ENCODE peak calls at places on chromosomes 7 and 10, in five cellular contexts. P is GM12892, B is HepG2, W is K562, R is H1. T is an unnamed sample.

GRCh38 chr10:102072867-102073527 is 7.8 kb downstream of the HPS6 start:
- DNase-seq in P (peak; percentile 68), B (peak; percentile 51), W (peak; percentile 68), R (peak; percentile 94), T (peak; percentile 60)

GRCh38 chr7:1961776-1962276 is 270.9 kb downstream of the MAD1L1 start:
- DNase-seq in P (no peak), B (no peak), W (no peak), R (no peak), T (no peak)

GRCh38 chr7:149854611-149855367 is 16.6 kb downstream of the ZNF862 start:
- DNase-seq in P (no peak), B (peak; percentile 53), W (no peak), R (peak; percentile 62), T (no peak)

GRCh38 chr7:133134810-133135209 is 52.9 kb upstream of the CHCHD3 start:
- DNase-seq in P (no peak), B (no peak), W (no peak), R (no peak), T (no peak)

GRCh38 chr10:4131407-4132215 is 346.6 kb upstream of the KLF6 start:
- DNase-seq in P (no peak), B (no peak), W (no peak), R (no peak), T (no peak)

GRCh38 chr10:31939797-31940708 is 11.4 kb upstream of the ARHGAP12 start:
- DNase-seq in P (no peak), B (no peak), W (no peak), R (no peak), T (no peak)

GRCh38 chr7:81776159-81776558 is 6.3 kb upstream of the HGF start:
- DNase-seq in P (no peak), B (no peak), W (no peak), R (no peak), T (no peak)

GRCh38 chr10:99540673-99541531 is 8.2 kb downstream of the NKX2-3 start:
- DNase-seq in P (no peak), B (no peak), W (no peak), R (peak; percentile 62), T (no peak)

GRCh38 chr10:76318171-76318570 is 886.7 kb downstream of the LRMDA start:
- DNase-seq in P (no peak), B (no peak), W (no peak), R (no peak), T (no peak)

GRCh38 chr7:21939136-21939857 is 6.4 kb downstream of the CDCA7L start:
- DNase-seq in P (no peak), B (no peak), W (no peak), R (no peak), T (no peak)

GRCh38 chr7:148911626-148912025 is 27.5 kb upstream of the EZH2 start:
- DNase-seq in P (no peak), B (no peak), W (no peak), R (no peak), T (no peak)

GRCh38 chr7:3259711-3260424 is 41.2 kb upstream of the SDK1 start:
- DNase-seq in P (no peak), B (no peak), W (no peak), R (no peak), T (no peak)

GRCh38 chr7:13850185-13850752 is 139.2 kb downstream of the ETV1 start:
- DNase-seq in P (no peak), B (no peak), W (peak; percentile 21), R (no peak), T (peak; percentile 6)

GRCh38 chr7:1031716-1032455 is 12.5 kb upstream of the GPR146 start:
- DNase-seq in P (no peak), B (no peak), W (no peak), R (no peak), T (no peak)

GRCh38 chr7:32074787-32075570 is 4.8 kb upstream of the PDE1C start:
- DNase-seq in P (no peak), B (no peak), W (no peak), R (no peak), T (no peak)

GRCh38 chr10:72625276-72625607 is 637 bp downstream of the MICU1 start:
- DNase-seq in P (no peak), B (no peak), W (no peak), R (no peak), T (no peak)

GRCh38 chr7:80204919-80205318 is 70.3 kb downstream of the GNAI1 start:
- DNase-seq in P (no peak), B (no peak), W (no peak), R (no peak), T (no peak)

GRCh38 chr10:17643339-17643754 is 604 bp upstream of the STAM start:
- DNase-seq in P (peak; percentile 25), B (peak; percentile 67), W (peak; percentile 58), R (no peak), T (no peak)

GRCh38 chr7:94258418-94258817 is 136.3 kb upstream of the COL1A2 start:
- DNase-seq in P (no peak), B (no peak), W (no peak), R (no peak), T (no peak)

GRCh38 chr10:11742009-11742778 is at the start of gene ECHDC3:
- DNase-seq in P (peak; percentile 88), B (no peak), W (peak; percentile 96), R (peak; percentile 84), T (peak; percentile 88)

GRCh38 chr10:115951242-115951641 is 321.8 kb downstream of the GFRA1 start:
- DNase-seq in P (no peak), B (no peak), W (no peak), R (no peak), T (no peak)

GRCh38 chr7:90661290-90662151 is 65.4 kb downstream of the CDK14 start:
- DNase-seq in P (no peak), B (no peak), W (no peak), R (no peak), T (no peak)

GRCh38 chr10:101047961-101048892 is 13.6 kb upstream of the KAZALD1 start:
- DNase-seq in P (no peak), B (no peak), W (no peak), R (peak; percentile 82), T (no peak)

GRCh38 chr10:71399946-71400345 is 3.2 kb downstream of the CDH23 start:
- DNase-seq in P (no peak), B (no peak), W (no peak), R (peak; percentile 30), T (no peak)

GRCh38 chr7:17009007-17009719 is 127.4 kb upstream of the AGR3 start:
- DNase-seq in P (no peak), B (peak; percentile 18), W (no peak), R (no peak), T (no peak)

DNA sequence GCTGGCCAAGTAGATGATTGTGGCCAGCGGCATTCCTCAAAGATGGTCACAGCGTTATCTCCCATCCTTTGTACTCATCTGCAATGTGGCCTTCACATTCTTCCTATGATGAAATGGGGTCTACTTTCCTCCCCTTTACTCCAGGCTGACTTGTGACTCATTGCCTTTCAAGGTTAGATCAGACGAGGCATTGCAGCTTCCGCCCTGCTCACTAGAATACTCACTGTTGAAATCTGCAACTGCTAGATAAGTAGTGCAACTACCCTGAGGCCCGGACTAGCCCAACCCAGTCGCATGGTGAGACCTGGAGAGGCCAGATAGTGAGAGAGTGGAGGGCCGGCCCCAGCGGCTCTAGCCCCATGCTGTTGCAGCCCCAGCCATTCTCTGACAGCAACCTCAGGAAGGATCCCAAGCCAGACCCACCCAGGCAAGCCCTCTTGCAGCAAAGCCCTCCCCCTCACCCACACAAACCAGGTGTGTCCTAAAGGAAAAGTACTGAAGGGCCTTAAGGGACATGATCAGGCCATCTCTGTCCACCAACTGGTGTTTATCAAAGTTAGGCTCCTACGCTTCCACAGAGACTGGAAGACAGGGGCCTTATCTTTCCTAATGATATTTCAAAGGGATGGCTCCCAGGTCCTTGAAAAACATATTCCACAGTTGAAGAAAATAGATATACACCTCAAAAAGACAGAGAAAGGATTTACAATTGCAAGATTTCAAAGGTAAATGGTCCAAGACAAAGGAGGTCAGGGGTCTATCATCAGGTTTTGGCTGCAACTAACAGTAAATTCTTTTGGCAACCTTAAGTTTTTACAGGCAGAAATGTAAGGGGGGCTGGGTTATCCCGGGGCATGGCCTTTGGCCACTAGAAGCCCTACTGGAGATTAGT is 107.2 kb upstream of the TRIM24 start:
- DNase-seq in P (no peak), B (peak; percentile 100), W (peak; percentile 99), R (no peak), T (no peak)
- TF ChIP-seq POLR2A in P (no peak), B (peak; percentile 68), W (no peak), R (no peak), T (no peak)

DNA sequence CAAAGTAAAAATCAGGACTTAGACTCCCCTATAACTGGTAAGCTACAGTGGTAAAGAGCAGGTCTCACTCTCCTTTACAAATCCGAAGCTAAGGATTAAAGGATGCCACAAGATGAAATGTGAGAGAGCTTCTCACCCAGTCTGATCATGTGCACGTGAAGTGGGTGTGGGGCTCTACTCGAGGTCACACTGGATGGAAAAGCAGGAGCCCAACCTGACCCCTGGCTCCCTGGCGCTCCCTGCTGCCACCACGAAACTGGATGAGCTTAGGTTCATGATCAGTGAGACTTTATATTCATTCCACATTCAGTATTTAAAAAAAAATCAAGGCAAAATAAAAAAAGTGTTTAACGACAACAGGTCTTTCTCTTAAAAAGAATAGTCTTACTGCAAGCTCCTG is 21.7 kb upstream of the FOXI2 start:
- DNase-seq in P (no peak), B (no peak), W (no peak), R (no peak), T (no peak)
- TF ChIP-seq TAF1 in P (no peak), B (no peak), W (no peak), R (no peak), T (no peak)

DNA sequence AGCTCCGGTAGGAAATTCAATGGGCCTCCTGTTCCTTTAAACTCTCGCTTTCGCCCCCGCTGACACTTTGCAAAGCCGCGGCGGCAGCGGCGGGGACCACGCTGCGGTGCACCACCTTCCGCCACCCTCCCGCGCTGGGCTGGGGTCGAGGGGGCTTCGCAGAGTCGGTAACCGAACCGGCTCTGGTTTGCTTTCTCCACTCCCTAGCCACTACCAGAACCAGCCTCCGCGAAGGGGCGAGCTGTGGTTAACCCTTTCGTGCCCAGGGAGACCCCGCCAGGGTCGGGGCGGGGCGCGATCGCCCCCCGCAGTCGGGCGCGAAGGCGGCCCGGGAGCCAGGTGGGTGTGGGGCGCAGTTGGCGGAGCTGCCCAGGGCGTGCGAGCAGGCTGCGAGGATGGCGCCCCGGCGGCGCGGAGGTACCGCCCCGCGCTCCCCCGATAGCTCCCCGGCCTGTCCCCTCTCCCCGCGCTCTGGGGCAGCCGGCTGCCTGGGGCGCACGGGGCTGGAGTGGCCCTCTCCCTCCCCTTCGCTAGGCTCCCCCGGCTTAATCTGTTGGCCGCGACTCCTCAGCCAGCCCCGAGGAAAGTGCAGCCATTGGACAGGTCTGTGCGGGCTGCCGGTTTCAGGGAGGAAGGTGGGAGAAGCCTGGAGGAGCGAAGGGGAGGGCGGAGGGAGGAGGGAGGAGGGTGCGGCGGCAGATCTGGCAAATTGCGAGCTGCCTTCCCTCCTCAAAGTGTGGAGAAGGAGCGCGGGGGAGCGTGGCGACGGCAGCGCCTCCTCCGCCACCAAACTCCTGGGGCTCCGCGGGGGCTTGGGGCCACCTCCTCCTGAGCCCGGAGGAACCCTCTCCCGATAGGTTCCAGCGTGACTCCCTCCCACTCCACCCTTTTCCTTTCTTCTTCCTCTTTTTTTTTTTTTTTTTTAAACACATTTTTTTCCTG is 483 bp upstream of the PLXDC2 start:
- DNase-seq in P (no peak), B (no peak), W (no peak), R (peak; percentile 87), T (no peak)
- TF ChIP-seq POLR2A in P (no peak), B (no peak), W (no peak), R (no peak), T (no peak)

GRCh38 chr7:28052933-28053332 is 127.7 kb downstream of the JAZF1 start:
- DNase-seq in P (no peak), B (no peak), W (no peak), R (no peak), T (no peak)

GRCh38 chr7:28054531-28055160 is 125.9 kb downstream of the JAZF1 start:
- DNase-seq in P (no peak), B (no peak), W (no peak), R (no peak), T (no peak)

GRCh38 chr7:28060371-28060950 is 120.1 kb downstream of the JAZF1 start:
- DNase-seq in P (no peak), B (no peak), W (no peak), R (no peak), T (no peak)

GRCh38 chr7:28055161-28055544 is 125.4 kb downstream of the JAZF1 start:
- DNase-seq in P (no peak), B (no peak), W (no peak), R (no peak), T (no peak)
- TF ChIP-seq TAF1 in P (no peak), B (no peak), W (no peak), R (no peak), T (no peak)